ENCODE peak calls at places on chromosomes 3 and 15, in eight cellular contexts. S is HCT116; W is CD8-positive, alpha-beta memory T cell; M is colonic mucosa; L is cardiac muscle cell; J is GM23248; Q is heart right ventricle; H is neuronal stem cell. I is an unnamed sample.

GRCh38 chr3:186589115-186589514 is 18.6 kb downstream of the DNAJB11 start:
- DNase-seq in S (no peak), J (peak; percentile 61), M (no peak), L (peak; percentile 60), W (no peak), Q (no peak), H (no peak), I (no peak)

GRCh38 chr3:53044371-53045106 is 1.3 kb downstream of the SFMBT1 start:
- DNase-seq in L (peak; percentile 63), W (peak; percentile 44), S (no peak), M (peak; percentile 51), Q (peak; percentile 29), J (peak; percentile 66), H (peak; percentile 14), I (no peak)

GRCh38 chr3:21942328-21942727 is 191.3 kb upstream of the ZNF385D start:
- DNase-seq in H (no peak), S (no peak), M (no peak), W (no peak), Q (peak; percentile 54), J (peak; percentile 93), L (peak; percentile 49), I (no peak)

GRCh38 chr3:16186081-16186480 is 11.6 kb downstream of the GALNT15 start:
- DNase-seq in H (no peak), S (no peak), W (no peak), Q (no peak), L (no peak), J (no peak), M (no peak), I (no peak)

GRCh38 chr15:83106994-83107840 is at the start of gene TM6SF1:
- DNase-seq in M (no peak), W (no peak), Q (peak; percentile 15), L (no peak), H (no peak), S (no peak), J (peak; percentile 21), I (peak; percentile 83)

GRCh38 chr15:101250931-101251829 is 668 bp downstream of the CHSY1 start:
- DNase-seq in W (no peak), S (no peak), M (peak; percentile 38), L (peak; percentile 50), H (no peak), Q (no peak), J (peak; percentile 81), I (peak; percentile 47)

GRCh38 chr3:28134792-28135375 is 106.5 kb upstream of the CMC1 start:
- DNase-seq in S (no peak), Q (no peak), H (no peak), J (no peak), L (no peak), M (peak; percentile 78), W (no peak), I (no peak)

GRCh38 chr15:95252404-95252803 is 1021.0 kb downstream of the MCTP2 start:
- DNase-seq in L (peak; percentile 29), J (peak; percentile 61), M (no peak), Q (no peak), H (no peak), W (no peak), S (no peak), I (no peak)

GRCh38 chr3:43286886-43287301 is 554 bp downstream of the SNRK start:
- DNase-seq in W (no peak), S (no peak), M (peak; percentile 32), J (peak; percentile 78), Q (no peak), H (no peak), L (no peak), I (no peak)

DNA sequence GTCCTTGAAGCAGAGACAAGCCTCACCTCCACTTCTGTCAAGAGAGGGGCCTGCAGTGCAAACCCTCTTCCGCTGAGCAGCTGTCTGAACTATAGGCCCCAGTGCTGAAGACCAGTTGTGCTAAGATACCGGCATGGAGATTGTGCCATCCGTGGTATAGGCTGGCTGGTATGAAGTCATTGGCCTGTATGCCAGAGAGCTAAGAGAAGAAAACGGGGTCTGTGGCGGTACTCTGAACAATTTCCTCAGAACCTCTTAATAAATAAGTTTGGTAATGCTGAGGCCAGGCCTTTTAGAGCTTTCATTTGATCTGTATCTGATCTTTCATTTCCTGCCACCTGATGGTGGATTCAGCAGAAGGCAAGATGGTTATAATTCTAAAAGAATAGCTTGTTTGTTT is 123.0 kb downstream of the LRIG1 start:
- DNase-seq in H (no peak), L (no peak), W (peak; percentile 24), S (no peak), J (no peak), M (no peak), Q (no peak), I (no peak)
- H3K36me3 ChIP-seq in H (peaks cover 100% of the 10 kb centered on the region), L (peaks cover 34% of the 10 kb centered on the region), W (peaks cover 29% of the 10 kb centered on the region), S (peaks cover 11% of the 10 kb centered on the region), J (peaks cover 11% of the 10 kb centered on the region), M (peaks cover 21% of the 10 kb centered on the region), Q (peaks cover 5% of the 10 kb centered on the region), I (peaks cover 68% of the 10 kb centered on the region)

GRCh38 chr3:127809611-127810010 is 12.7 kb downstream of the MGLL start:
- DNase-seq in M (no peak), L (no peak), H (no peak), W (no peak), S (no peak), Q (no peak), J (no peak), I (no peak)

GRCh38 chr3:127815001-127815400 is 7.3 kb downstream of the MGLL start:
- DNase-seq in H (no peak), J (no peak), L (no peak), S (no peak), W (no peak), M (no peak), Q (no peak), I (peak; percentile 23)

GRCh38 chr3:127811717-127812116 is 10.6 kb downstream of the MGLL start:
- DNase-seq in J (no peak), L (no peak), Q (no peak), M (no peak), S (no peak), H (no peak), W (no peak), I (no peak)

GRCh38 chr3:127814325-127814781 is 8.0 kb downstream of the MGLL start:
- DNase-seq in M (no peak), S (no peak), W (no peak), J (no peak), Q (no peak), L (no peak), H (no peak), I (no peak)

DNA sequence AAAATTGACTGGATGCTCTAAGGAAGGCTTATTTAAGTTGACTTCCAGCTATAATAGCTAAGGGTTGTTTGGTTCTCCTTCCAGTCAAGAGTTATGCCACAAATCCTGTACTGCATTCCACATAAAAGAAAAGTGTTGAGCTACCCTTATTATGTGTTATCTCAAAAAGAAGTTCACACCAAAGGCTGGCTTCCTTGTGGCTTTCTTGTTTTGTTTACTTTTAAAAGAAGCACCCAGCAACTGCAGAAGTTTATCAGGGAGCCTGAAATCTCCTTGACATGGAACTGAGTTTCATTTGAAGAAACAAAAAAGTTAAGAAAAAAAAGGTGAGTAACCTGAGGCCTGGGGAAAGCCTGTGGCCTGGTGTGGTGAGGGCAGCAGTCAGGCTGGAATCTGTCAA is 10.2 kb downstream of the MGLL start:
- DNase-seq in J (no peak), S (no peak), H (no peak), Q (no peak), W (no peak), L (no peak), M (no peak), I (no peak)
- H3K36me3 ChIP-seq in J (peaks cover 23% of the 10 kb centered on the region), S (no peaks in the 10 kb centered on the region), H (no peaks in the 10 kb centered on the region), Q (no peaks in the 10 kb centered on the region), W (no peaks in the 10 kb centered on the region), L (no peaks in the 10 kb centered on the region), M (no peaks in the 10 kb centered on the region), I (peaks cover 71% of the 10 kb centered on the region)

GRCh38 chr15:98957655-98958054 is 49.9 kb downstream of the PGPEP1L start:
- DNase-seq in M (no peak), L (no peak), S (no peak), H (no peak), J (no peak), W (no peak), Q (no peak), I (no peak)

GRCh38 chr15:98958918-98959639 is 48.5 kb downstream of the PGPEP1L start:
- DNase-seq in L (no peak), M (no peak), H (no peak), J (no peak), Q (no peak), S (no peak), W (no peak), I (no peak)

GRCh38 chr15:98956796-98957553 is 50.6 kb downstream of the PGPEP1L start:
- DNase-seq in M (no peak), S (no peak), H (no peak), J (no peak), L (no peak), Q (no peak), W (no peak), I (no peak)

GRCh38 chr15:98959640-98960007 is 48.0 kb downstream of the PGPEP1L start:
- DNase-seq in M (no peak), W (no peak), Q (no peak), S (no peak), L (no peak), J (no peak), H (no peak), I (no peak)

DNA sequence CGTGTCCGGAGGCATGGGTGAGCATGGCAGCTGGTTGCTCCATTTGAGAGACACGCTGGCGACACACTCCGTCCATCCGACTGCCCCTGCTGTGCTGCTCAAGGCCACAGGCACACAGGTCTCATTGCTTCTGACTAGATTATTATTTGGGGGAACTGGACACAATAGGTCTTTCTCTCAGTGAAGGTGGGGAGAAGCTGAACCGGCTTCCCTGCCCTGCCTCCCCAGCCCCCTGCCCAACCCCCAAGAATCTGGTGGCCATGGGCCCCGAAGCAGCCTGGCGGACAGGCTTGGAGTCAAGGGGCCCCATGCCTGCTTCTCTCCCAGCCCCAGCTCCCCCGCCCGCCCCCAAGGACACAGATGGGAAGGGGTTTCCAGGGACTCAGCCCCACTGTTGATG is 49.5 kb downstream of the PGPEP1L start:
- DNase-seq in H (no peak), J (no peak), Q (no peak), M (no peak), L (no peak), W (no peak), S (no peak), I (no peak)
- H3K36me3 ChIP-seq in H (peaks cover 99% of the 10 kb centered on the region), J (peaks cover 49% of the 10 kb centered on the region), Q (no peaks in the 10 kb centered on the region), M (no peaks in the 10 kb centered on the region), L (peaks cover 16% of the 10 kb centered on the region), W (peaks cover 6% of the 10 kb centered on the region), S (no peaks in the 10 kb centered on the region), I (peaks cover 61% of the 10 kb centered on the region)

GRCh38 chr3:4688411-4688810 is 195.3 kb downstream of the ITPR1 start:
- DNase-seq in W (no peak), M (no peak), J (no peak), Q (no peak), L (peak; percentile 52), S (no peak), H (no peak), I (no peak)

GRCh38 chr3:4686619-4687018 is 193.5 kb downstream of the ITPR1 start:
- DNase-seq in M (no peak), W (no peak), L (no peak), S (no peak), J (no peak), H (no peak), Q (no peak), I (no peak)

GRCh38 chr3:4685673-4686345 is 192.7 kb downstream of the ITPR1 start:
- DNase-seq in W (no peak), M (no peak), Q (no peak), S (no peak), L (no peak), H (no peak), J (no peak), I (no peak)

GRCh38 chr3:4687596-4687995 is 194.4 kb downstream of the ITPR1 start:
- DNase-seq in Q (no peak), W (no peak), M (no peak), H (no peak), L (no peak), J (no peak), S (no peak), I (no peak)

GRCh38 chr3:4687167-4687566 is 194.0 kb downstream of the ITPR1 start:
- DNase-seq in H (no peak), J (no peak), S (no peak), Q (no peak), W (no peak), M (no peak), L (peak; percentile 28), I (no peak)
- H3K36me3 ChIP-seq in H (no peaks in the 10 kb centered on the region), J (no peaks in the 10 kb centered on the region), S (no peaks in the 10 kb centered on the region), Q (no peaks in the 10 kb centered on the region), W (peaks cover 41% of the 10 kb centered on the region), M (no peaks in the 10 kb centered on the region), L (peaks cover 12% of the 10 kb centered on the region), I (peaks cover 5% of the 10 kb centered on the region)

I was measured in psoas muscle.